ENCODE peak calls at places on chromosome 18, in five cellular contexts. B is HepG2, V is GM12878, G is K562, X is SK-N-SH. W is an unnamed sample.

GRCh38 chr18:21599585-21600525 is 649 bp downstream of the ESCO1 start:
- DNase-seq in B (peak), V (no peak), G (peak), X (peak), W (peak)

GRCh38 chr18:77101410-77102245 is 31.0 kb downstream of the MBP start:
- DNase-seq in B (no peak), V (peak), G (no peak), X (peak), W (peak)

GRCh38 chr18:43793910-43794309 is 516.6 kb upstream of the SYT4 start:
- DNase-seq in B (no peak), V (no peak), G (no peak), X (no peak), W (no peak)

GRCh38 chr18:32086866-32087265 is 4.8 kb upstream of the RNF138 start:
- DNase-seq in B (no peak), V (no peak), G (no peak), X (no peak), W (peak)

GRCh38 chr18:6219116-6219717 is 195.5 kb downstream of the L3MBTL4 start:
- DNase-seq in B (peak), V (no peak), G (peak), X (peak), W (no peak)

GRCh38 chr18:35345460-35345921 is 1.3 kb upstream of the ZNF24 start:
- DNase-seq in B (peak), V (peak), G (no peak), X (no peak), W (no peak)

GRCh38 chr18:49613741-49614151 is 51.9 kb downstream of the LIPG start:
- DNase-seq in B (no peak), V (no peak), G (no peak), X (no peak), W (no peak)

GRCh38 chr18:35344736-35345459 is 678 bp upstream of the ZNF24 start:
- DNase-seq in B (no peak), V (no peak), G (no peak), X (no peak), W (no peak)

GRCh38 chr18:3264362-3264761 is 2.4 kb downstream of the MYL12B start:
- DNase-seq in B (peak), V (no peak), G (no peak), X (no peak), W (no peak)

GRCh38 chr18:37452697-37453385 is 112.8 kb downstream of the CELF4 start:
- DNase-seq in B (no peak), V (no peak), G (no peak), X (no peak), W (no peak)

GRCh38 chr18:60880184-60880583 is 453.0 kb upstream of the CDH20 start:
- DNase-seq in B (no peak), V (no peak), G (no peak), X (no peak), W (no peak)

GRCh38 chr18:49335677-49336076 is 124.8 kb downstream of the DYM start:
- DNase-seq in B (peak), V (no peak), G (no peak), X (no peak), W (no peak)

GRCh38 chr18:10116574-10116973 is 202.8 kb downstream of the VAPA start:
- DNase-seq in B (no peak), V (no peak), G (no peak), X (no peak), W (no peak)

GRCh38 chr18:29184654-29185053 is 1007.7 kb upstream of the CDH2 start:
- DNase-seq in B (no peak), V (no peak), G (no peak), X (no peak), W (no peak)

GRCh38 chr18:2606335-2606734 is 35.0 kb downstream of the NDC80 start:
- DNase-seq in B (no peak), V (no peak), G (no peak), X (no peak), W (no peak)

GRCh38 chr18:55819448-55819847 is 231.5 kb upstream of the TCF4 start:
- DNase-seq in B (no peak), V (no peak), G (no peak), X (no peak), W (no peak)

GRCh38 chr18:28407681-28408080 is 230.8 kb upstream of the CDH2 start:
- DNase-seq in B (no peak), V (no peak), G (no peak), X (no peak), W (no peak)

GRCh38 chr18:5391427-5391826 is 95.9 kb upstream of the ZBTB14 start:
- DNase-seq in B (no peak), V (no peak), G (no peak), X (no peak), W (no peak)

GRCh38 chr18:40883271-40883670 is 1071.8 kb upstream of the PIK3C3 start:
- DNase-seq in B (no peak), V (no peak), G (no peak), X (no peak), W (no peak)

GRCh38 chr18:8116346-8117007 is 492.8 kb upstream of the RAB12 start:
- DNase-seq in B (peak), V (no peak), G (peak), X (no peak), W (no peak)

GRCh38 chr18:3148930-3149535 is 70.7 kb downstream of the MYOM1 start:
- DNase-seq in B (no peak), V (no peak), G (no peak), X (no peak), W (no peak)

GRCh38 chr18:26089247-26090129 is 925 bp downstream of the SS18 start:
- DNase-seq in B (peak), V (no peak), G (no peak), X (peak), W (no peak)

GRCh38 chr18:48553236-48553635 is 14.4 kb downstream of the CTIF start:
- DNase-seq in B (no peak), V (no peak), G (no peak), X (no peak), W (no peak)

GRCh38 chr18:39260565-39260964 is 1695.0 kb upstream of the CELF4 start:
- DNase-seq in B (no peak), V (no peak), G (no peak), X (no peak), W (no peak)

GRCh38 chr18:10419420-10420103 is 34.9 kb upstream of the APCDD1 start:
- DNase-seq in B (no peak), V (no peak), G (peak), X (no peak), W (no peak)

GRCh38 chr18:2538236-2538635 is 33.1 kb downstream of the METTL4 start:
- DNase-seq in B (no peak), V (no peak), G (no peak), X (no peak), W (no peak)

GRCh38 chr18:58915006-58915799 is 50.5 kb downstream of the ZNF532 start:
- DNase-seq in B (no peak), V (no peak), G (no peak), X (no peak), W (no peak)

GRCh38 chr18:22311301-22311700 is 106.4 kb downstream of the CTAGE1 start:
- DNase-seq in B (no peak), V (no peak), G (no peak), X (no peak), W (no peak)

GRCh38 chr18:32258558-32259204 is 68.8 kb downstream of the MEP1B start:
- DNase-seq in B (no peak), V (no peak), G (no peak), X (no peak), W (no peak)

GRCh38 chr18:55115606-55116005 is 156.3 kb upstream of the CCDC68 start:
- DNase-seq in B (no peak), V (no peak), G (no peak), X (no peak), W (no peak)

GRCh38 chr18:54119524-54120019 is 104.9 kb downstream of the MBD2 start:
- DNase-seq in B (peak), V (peak), G (peak), X (peak), W (peak)

GRCh38 chr18:56068030-56068671 is 480.2 kb upstream of the TCF4 start:
- DNase-seq in B (no peak), V (no peak), G (no peak), X (peak), W (no peak)

GRCh38 chr18:48440924-48441323 is 31.7 kb upstream of the ZBTB7C start:
- DNase-seq in B (no peak), V (no peak), G (no peak), X (no peak), W (no peak)

GRCh38 chr18:36504928-36505327 is 207.4 kb downstream of the FHOD3 start:
- DNase-seq in B (no peak), V (no peak), G (no peak), X (no peak), W (no peak)

GRCh38 chr18:55997156-55997561 is 409.2 kb upstream of the TCF4 start:
- DNase-seq in B (no peak), V (no peak), G (no peak), X (no peak), W (no peak)

GRCh38 chr18:74251297-74252031 is 40.3 kb downstream of the CYB5A start:
- DNase-seq in B (peak), V (no peak), G (no peak), X (no peak), W (peak)
- TF ChIP-seq GABPA in B (no peak), V (no peak), G (no peak), X (no peak), W (no peak)

GRCh38 chr18:11741505-11742145 is 52.6 kb downstream of the GNAL start:
- DNase-seq in B (peak), V (no peak), G (peak), X (peak), W (no peak)
- TF ChIP-seq GABPA in B (no peak), V (no peak), G (no peak), X (no peak), W (no peak)

GRCh38 chr18:74994502-74995403 is 214.2 kb downstream of the PTGR3 start:
- DNase-seq in B (no peak), V (peak), G (no peak), X (no peak), W (no peak)
- TF ChIP-seq GABPA in B (no peak), V (peak), G (no peak), X (no peak), W (no peak)

GRCh38 chr18:45324489-45325111 is 290.7 kb upstream of the SLC14A2 start:
- DNase-seq in B (no peak), V (no peak), G (no peak), X (no peak), W (no peak)

GRCh38 chr18:45328271-45328670 is 287.0 kb upstream of the SLC14A2 start:
- DNase-seq in B (no peak), V (no peak), G (no peak), X (no peak), W (no peak)

GRCh38 chr18:45328762-45329161 is 286.5 kb upstream of the SLC14A2 start:
- DNase-seq in B (no peak), V (no peak), G (no peak), X (no peak), W (no peak)

GRCh38 chr18:45325791-45326190 is 289.5 kb upstream of the SLC14A2 start:
- DNase-seq in B (no peak), V (no peak), G (no peak), X (no peak), W (no peak)

DNA sequence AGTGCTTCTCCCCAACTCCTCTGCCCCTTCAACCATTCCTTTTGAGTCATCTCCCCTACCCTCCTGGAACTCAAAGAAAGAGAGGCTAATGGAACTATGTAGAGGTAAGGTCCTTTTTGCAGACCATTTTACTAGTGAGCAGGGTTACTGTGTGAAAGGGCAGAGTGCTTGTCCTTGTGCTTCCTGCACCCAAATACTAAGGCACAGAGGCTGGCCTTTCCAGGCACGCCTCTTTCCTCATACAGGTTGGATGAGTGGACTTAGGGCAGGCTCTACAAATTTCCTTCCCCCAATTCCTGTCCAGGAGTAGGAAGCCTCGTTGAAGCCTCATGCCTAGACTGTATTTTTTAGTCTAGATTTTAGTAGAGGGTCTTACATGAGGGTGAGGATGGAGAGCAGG is 288.8 kb upstream of the SLC14A2 start:
- DNase-seq in B (no peak), V (no peak), G (no peak), X (no peak), W (no peak)
- TF ChIP-seq GABPA in B (no peak), V (no peak), G (no peak), X (no peak), W (no peak)

DNA sequence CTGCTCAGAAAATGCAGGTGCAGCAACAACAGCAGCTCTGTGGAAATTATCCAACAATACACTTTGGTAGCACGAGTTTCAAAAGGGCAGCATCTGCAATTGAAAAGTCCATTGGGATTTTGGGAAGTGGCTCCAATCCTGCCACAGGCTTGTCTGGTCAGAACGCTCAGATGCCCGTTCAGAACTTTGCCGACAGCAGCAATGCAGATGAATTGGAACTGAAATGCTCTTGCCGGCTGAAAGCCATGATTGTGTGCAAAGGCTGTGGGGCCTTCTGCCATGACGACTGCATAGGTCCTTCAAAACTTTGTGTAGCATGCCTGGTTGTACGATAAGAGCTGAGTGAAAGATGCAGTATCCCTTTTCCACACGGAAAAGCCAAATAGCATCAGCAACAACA is 168.2 kb downstream of the ASXL3 start:
- DNase-seq in B (no peak), V (no peak), G (no peak), X (no peak), W (no peak)
- TF ChIP-seq GABPA in B (no peak), V (no peak), G (no peak), X (no peak), W (no peak)

GRCh38 chr18:23693849-23694248 is 4.6 kb downstream of the LAMA3 start:
- DNase-seq in B (no peak), V (no peak), G (no peak), X (peak), W (no peak)

GRCh38 chr18:23689031-23689615 is at the start of gene LAMA3:
- DNase-seq in B (no peak), V (no peak), G (no peak), X (peak), W (peak)

GRCh38 chr18:23688528-23688927 is 725 bp upstream of the LAMA3 start:
- DNase-seq in B (no peak), V (no peak), G (no peak), X (no peak), W (no peak)

GRCh38 chr18:23689616-23690504 is 607 bp downstream of the LAMA3 start:
- DNase-seq in B (no peak), V (no peak), G (no peak), X (no peak), W (no peak)

GRCh38 chr18:23690505-23691068 is 1.3 kb downstream of the LAMA3 start:
- DNase-seq in B (no peak), V (no peak), G (no peak), X (peak), W (no peak)
- TF ChIP-seq GABPA in B (no peak), V (no peak), G (no peak), X (no peak), W (no peak)

DNA sequence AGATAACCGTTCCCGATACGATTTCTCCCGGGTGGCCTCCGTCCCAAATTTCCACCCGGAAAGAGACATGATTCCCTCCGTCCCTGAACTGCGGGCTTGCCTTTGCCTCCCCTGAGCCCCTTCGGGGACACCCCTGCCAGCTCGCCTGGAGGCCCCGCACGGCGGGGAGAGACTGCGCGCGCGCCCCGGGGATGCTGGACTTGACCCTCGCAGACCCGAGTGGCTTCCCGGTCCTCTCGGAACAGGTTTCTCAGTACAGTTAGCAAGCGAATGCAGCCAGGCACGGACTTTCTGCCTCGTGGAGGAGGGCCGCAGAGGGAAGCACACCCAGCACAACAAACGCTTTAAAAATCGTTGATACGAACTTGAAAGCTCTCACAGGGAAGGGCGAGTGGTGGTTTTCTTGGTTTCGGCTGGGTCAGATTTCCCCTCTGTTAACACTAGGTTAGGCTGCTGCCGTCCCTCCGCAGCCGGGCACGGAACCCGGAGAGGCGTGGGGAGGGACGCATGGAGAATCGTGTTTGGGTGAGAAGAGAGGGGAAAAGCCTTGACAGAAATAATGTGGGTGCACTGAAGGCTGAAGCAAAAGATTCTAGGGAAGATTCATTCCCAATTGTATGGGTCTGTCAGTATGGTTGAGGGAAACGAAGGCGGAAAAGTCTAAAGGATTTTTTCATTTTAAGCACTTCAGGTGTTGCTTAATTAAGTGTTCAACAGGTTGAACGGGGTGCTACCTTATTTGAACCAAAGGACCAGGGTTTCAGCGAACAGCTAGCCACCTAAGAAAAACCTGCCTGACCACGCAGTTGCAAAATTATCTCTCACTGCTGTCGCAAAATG is 916 bp downstream of the TNFRSF11A start:
- DNase-seq in B (no peak), V (no peak), G (no peak), X (peak), W (no peak)
- TF ChIP-seq GABPA in B (no peak), V (no peak), G (no peak), X (no peak), W (no peak)

GRCh38 chr18:75183973-75184372 is 25.0 kb downstream of the PTGR3 start:
- DNase-seq in B (no peak), V (no peak), G (no peak), X (no peak), W (no peak)
- TF ChIP-seq GABPA in B (no peak), V (no peak), G (no peak), X (no peak), W (no peak)

GRCh38 chr18:51513525-51513924 is 316.0 kb upstream of the MEX3C start:
- DNase-seq in B (no peak), V (no peak), G (no peak), X (no peak), W (no peak)
- TF ChIP-seq GABPA in B (no peak), V (no peak), G (no peak), X (no peak), W (no peak)

W was measured in HL-60.